ENCODE peak calls at places on chromosomes 16 and 17, in eight cellular contexts. I is AML-193; A is NT2/D1; W is SK-N-DZ; Z is activated T-helper 9 cell treated with anti-CD3 and anti-CD28 coated beads, Interleukin-2, amount 50 U/mL, for 16 hours; M is hypothalamus; H is ACHN; X is posterior cingulate gyrus. S is an unnamed sample.

GRCh38 chr17:81039854-81040758 is 5.2 kb downstream of the BAIAP2 start:
- DNase-seq in M (no peak), A (no peak), I (no peak), H (peak), X (no peak), W (no peak), Z (no peak), S (no peak)

GRCh38 chr16:49437344-49437743 is 63.7 kb downstream of the C16orf78 start:
- DNase-seq in A (no peak), W (no peak), X (no peak), M (no peak), H (no peak), Z (no peak), I (no peak), S (no peak)

GRCh38 chr16:72858611-72859493 is 189.1 kb downstream of the ZFHX3 start:
- DNase-seq in W (no peak), M (no peak), Z (no peak), H (no peak), I (no peak), A (no peak), X (no peak), S (no peak)

GRCh38 chr17:38741853-38742421 is 6.2 kb downstream of the PCGF2 start:
- DNase-seq in Z (no peak), I (no peak), M (no peak), X (no peak), A (no peak), H (no peak), W (no peak), S (peak)

GRCh38 chr17:81025756-81026155 is 9.2 kb upstream of the BAIAP2 start:
- DNase-seq in X (no peak), H (no peak), I (no peak), W (no peak), Z (no peak), M (no peak), A (no peak), S (no peak)

GRCh38 chr17:57091186-57091618 is 6.2 kb downstream of the AKAP1 start:
- DNase-seq in I (no peak), X (peak), W (no peak), A (no peak), Z (no peak), M (no peak), H (no peak), S (peak)

GRCh38 chr17:70110443-70110880 is 35.4 kb downstream of the KCNJ16 start:
- DNase-seq in M (no peak), A (no peak), H (no peak), W (no peak), Z (no peak), I (no peak), X (no peak), S (no peak)

GRCh38 chr16:67279296-67280089 is at the start of gene PLEKHG4:
- DNase-seq in M (no peak), A (peak), H (peak), X (peak), I (peak), W (peak), Z (peak), S (peak)

GRCh38 chr17:9072626-9073339 is 51.5 kb downstream of the NTN1 start:
- DNase-seq in M (no peak), A (no peak), Z (no peak), W (peak), X (no peak), H (no peak), I (no peak), S (peak)

GRCh38 chr16:67528870-67529638 is 425 bp downstream of the RIPOR1 start:
- DNase-seq in M (no peak), X (no peak), A (no peak), H (peak), I (no peak), W (no peak), Z (no peak), S (peak)

GRCh38 chr16:71645450-71645849 is 19.5 kb downstream of the MARVELD3 start:
- DNase-seq in X (no peak), I (peak), H (peak), M (no peak), W (peak), A (no peak), Z (no peak), S (no peak)

GRCh38 chr16:30541502-30542329 is 7.1 kb upstream of the ZNF747 start:
- DNase-seq in A (no peak), M (no peak), Z (no peak), I (no peak), X (no peak), H (no peak), W (no peak), S (no peak)

GRCh38 chr16:27273670-27274522 is 5.3 kb upstream of the NSMCE1 start:
- DNase-seq in M (no peak), Z (no peak), H (peak), X (no peak), A (no peak), W (no peak), I (no peak), S (no peak)